ENCODE peak calls at places on chromosomes 11 and 22, in nine cellular contexts. O, V, Q, L, C, U, T, K and B are unnamed samples.

GRCh38 chr22:29606320-29606719 is 2.9 kb downstream of the NF2 start:
- DNase-seq in U (no peak), V (no peak), C (no peak), O (no peak), L (no peak), K (no peak), T (no peak), Q (no peak), B (no peak)

GRCh38 chr11:9030601-9031000 is 26.8 kb upstream of the NRIP3 start:
- DNase-seq in V (no peak), U (no peak), O (no peak), L (no peak), C (no peak), K (no peak), T (no peak), Q (no peak), B (no peak)

GRCh38 chr11:30960387-30960992 is 374.3 kb upstream of the MPPED2 start:
- DNase-seq in T (peak), K (peak), C (peak), O (no peak), V (no peak), L (no peak), U (no peak), Q (peak), B (no peak)

GRCh38 chr11:27386176-27386575 is 23.2 kb upstream of the CCDC34 start:
- DNase-seq in K (peak), V (no peak), Q (no peak), T (no peak), L (no peak), C (no peak), O (no peak), U (no peak), B (no peak)

GRCh38 chr22:26674211-26675190 is 17.1 kb downstream of the MIAT start:
- DNase-seq in O (no peak), L (no peak), U (no peak), K (no peak), V (no peak), T (no peak), C (no peak), Q (peak), B (no peak)

GRCh38 chr22:17268501-17269223 is 49.4 kb upstream of the ADA2 start:
- DNase-seq in L (no peak), C (no peak), Q (no peak), O (no peak), T (no peak), U (no peak), K (no peak), V (no peak), B (no peak)

GRCh38 chr22:41574847-41575381 is 14.1 kb downstream of the CSDC2 start:
- DNase-seq in L (no peak), O (no peak), K (peak), C (no peak), Q (peak), T (no peak), U (no peak), V (no peak), B (no peak)

GRCh38 chr11:85749287-85749834 is 61.6 kb downstream of the SYTL2 start:
- DNase-seq in U (no peak), T (no peak), V (no peak), C (no peak), Q (no peak), O (no peak), L (no peak), K (no peak), B (no peak)

GRCh38 chr11:69968407-69969347 is 109.4 kb upstream of the ANO1 start:
- DNase-seq in K (no peak), U (no peak), O (no peak), C (no peak), Q (no peak), V (no peak), L (no peak), T (no peak), B (no peak)

GRCh38 chr11:61851128-61851899 is 23.2 kb downstream of the FADS2 start:
- DNase-seq in K (no peak), O (no peak), U (no peak), C (no peak), T (no peak), V (no peak), L (no peak), Q (peak), B (no peak)